ENCODE peak calls at places on chromosomes 16 and 17, in four cellular contexts. One of them, this sample, is unnamed.

GRCh38 chr16:19166500-19166899 is 1.5 kb upstream of the SYT17 start:
- DNase-seq in SW 1271: no peak
- DNase-seq in epithelial cell of esophagus: no peak
- DNase-seq in stimulated activated CD4-positive, alpha-beta T cell treated with anti-CD3 and anti-CD28 coated beads, Interleukin-1b, Interleukin-23, amount 100 ng/mL, for 4 hours: no peak
- DNase-seq in this sample: no peak

GRCh38 chr16:68084504-68085258 is 489 bp upstream of the NFATC3 start:
- DNase-seq in SW 1271: peak
- DNase-seq in epithelial cell of esophagus: peak
- DNase-seq in stimulated activated CD4-positive, alpha-beta T cell treated with anti-CD3 and anti-CD28 coated beads, Interleukin-1b, Interleukin-23, amount 100 ng/mL, for 4 hours: peak
- DNase-seq in this sample: peak

GRCh38 chr17:37802712-37803416 is 58.0 kb upstream of the HNF1B start:
- DNase-seq in SW 1271: no peak
- DNase-seq in epithelial cell of esophagus: no peak
- DNase-seq in stimulated activated CD4-positive, alpha-beta T cell treated with anti-CD3 and anti-CD28 coated beads, Interleukin-1b, Interleukin-23, amount 100 ng/mL, for 4 hours: no peak
- DNase-seq in this sample: no peak

GRCh38 chr16:80063028-80063767 is 462.7 kb upstream of the MAF start:
- DNase-seq in SW 1271: no peak
- DNase-seq in epithelial cell of esophagus: no peak
- DNase-seq in stimulated activated CD4-positive, alpha-beta T cell treated with anti-CD3 and anti-CD28 coated beads, Interleukin-1b, Interleukin-23, amount 100 ng/mL, for 4 hours: no peak
- DNase-seq in this sample: no peak

GRCh38 chr17:8803531-8804416 is 4.6 kb upstream of the MFSD6L start:
- DNase-seq in SW 1271: no peak
- DNase-seq in epithelial cell of esophagus: no peak
- DNase-seq in stimulated activated CD4-positive, alpha-beta T cell treated with anti-CD3 and anti-CD28 coated beads, Interleukin-1b, Interleukin-23, amount 100 ng/mL, for 4 hours: no peak
- DNase-seq in this sample: no peak

GRCh38 chr17:17877548-17878358 is 41.0 kb upstream of the SREBF1 start:
- DNase-seq in SW 1271: no peak
- DNase-seq in epithelial cell of esophagus: peak
- DNase-seq in stimulated activated CD4-positive, alpha-beta T cell treated with anti-CD3 and anti-CD28 coated beads, Interleukin-1b, Interleukin-23, amount 100 ng/mL, for 4 hours: no peak
- DNase-seq in this sample: no peak

GRCh38 chr17:13931752-13932477 is 137.4 kb upstream of the COX10 start:
- DNase-seq in SW 1271: no peak
- DNase-seq in epithelial cell of esophagus: peak
- DNase-seq in stimulated activated CD4-positive, alpha-beta T cell treated with anti-CD3 and anti-CD28 coated beads, Interleukin-1b, Interleukin-23, amount 100 ng/mL, for 4 hours: no peak
- DNase-seq in this sample: peak

GRCh38 chr17:54903375-54903774 is 2.7 kb downstream of the TOM1L1 start:
- DNase-seq in SW 1271: no peak
- DNase-seq in epithelial cell of esophagus: no peak
- DNase-seq in stimulated activated CD4-positive, alpha-beta T cell treated with anti-CD3 and anti-CD28 coated beads, Interleukin-1b, Interleukin-23, amount 100 ng/mL, for 4 hours: no peak
- DNase-seq in this sample: no peak

GRCh38 chr17:14833201-14833773 is 431.8 kb downstream of the PMP22 start:
- DNase-seq in SW 1271: no peak
- DNase-seq in epithelial cell of esophagus: peak
- DNase-seq in stimulated activated CD4-positive, alpha-beta T cell treated with anti-CD3 and anti-CD28 coated beads, Interleukin-1b, Interleukin-23, amount 100 ng/mL, for 4 hours: no peak
- DNase-seq in this sample: no peak

GRCh38 chr16:72937360-72937759 is 110.6 kb downstream of the ZFHX3 start:
- DNase-seq in SW 1271: no peak
- DNase-seq in epithelial cell of esophagus: no peak
- DNase-seq in stimulated activated CD4-positive, alpha-beta T cell treated with anti-CD3 and anti-CD28 coated beads, Interleukin-1b, Interleukin-23, amount 100 ng/mL, for 4 hours: no peak
- DNase-seq in this sample: no peak